ENCODE peak calls at places on chromosomes 3 and 15, in five cellular contexts. One of them, this sample, is unnamed.

GRCh38 chr15:96367436-96368200 is 37.1 kb downstream of the NR2F2 start:
- DNase-seq in CD4-positive, alpha-beta memory T cell: no peak
- DNase-seq in fibroblast of lung: no peak
- DNase-seq in naive B cell: no peak
- DNase-seq in foreskin fibroblast: peak
- DNase-seq in this sample: no peak

GRCh38 chr15:34610388-34610787 is 26.9 kb upstream of the GOLGA8B start:
- DNase-seq in naive B cell: no peak
- DNase-seq in fibroblast of lung: no peak
- DNase-seq in CD4-positive, alpha-beta memory T cell: peak
- DNase-seq in foreskin fibroblast: peak
- DNase-seq in this sample: no peak

GRCh38 chr3:35944915-35945710 is 305.8 kb downstream of the ARPP21 start:
- DNase-seq in naive B cell: no peak
- DNase-seq in CD4-positive, alpha-beta memory T cell: no peak
- DNase-seq in fibroblast of lung: peak
- DNase-seq in foreskin fibroblast: peak
- DNase-seq in this sample: peak

GRCh38 chr15:25783607-25784131 is 79.5 kb downstream of the ATP10A start:
- DNase-seq in CD4-positive, alpha-beta memory T cell: peak
- DNase-seq in foreskin fibroblast: peak
- DNase-seq in fibroblast of lung: no peak
- DNase-seq in naive B cell: no peak
- DNase-seq in this sample: no peak

GRCh38 chr15:80854104-80854503 is 74.9 kb downstream of the CEMIP start:
- DNase-seq in fibroblast of lung: peak
- DNase-seq in CD4-positive, alpha-beta memory T cell: no peak
- DNase-seq in foreskin fibroblast: peak
- DNase-seq in naive B cell: no peak
- DNase-seq in this sample: no peak

GRCh38 chr15:82952156-82953081 is at the start of gene HOMER2:
- DNase-seq in fibroblast of lung: peak
- DNase-seq in foreskin fibroblast: peak
- DNase-seq in naive B cell: peak
- DNase-seq in CD4-positive, alpha-beta memory T cell: no peak
- DNase-seq in this sample: no peak

GRCh38 chr3:133935843-133936825 is 40.5 kb upstream of the RAB6B start:
- DNase-seq in CD4-positive, alpha-beta memory T cell: no peak
- DNase-seq in naive B cell: no peak
- DNase-seq in fibroblast of lung: no peak
- DNase-seq in foreskin fibroblast: no peak
- DNase-seq in this sample: no peak

GRCh38 chr3:135452881-135453280 is 512.6 kb upstream of the PPP2R3A start:
- DNase-seq in CD4-positive, alpha-beta memory T cell: no peak
- DNase-seq in naive B cell: no peak
- DNase-seq in fibroblast of lung: no peak
- DNase-seq in foreskin fibroblast: no peak
- DNase-seq in this sample: no peak

GRCh38 chr3:24305795-24306467 is 188.7 kb downstream of the THRB start:
- DNase-seq in foreskin fibroblast: peak
- DNase-seq in fibroblast of lung: peak
- DNase-seq in CD4-positive, alpha-beta memory T cell: no peak
- DNase-seq in naive B cell: no peak
- DNase-seq in this sample: no peak

GRCh38 chr3:102741105-102741504 is 306.3 kb downstream of the ZPLD1 start:
- DNase-seq in naive B cell: no peak
- DNase-seq in foreskin fibroblast: no peak
- DNase-seq in fibroblast of lung: no peak
- DNase-seq in CD4-positive, alpha-beta memory T cell: no peak
- DNase-seq in this sample: no peak

GRCh38 chr3:79497447-79498111 is 270.2 kb downstream of the ROBO1 start:
- DNase-seq in CD4-positive, alpha-beta memory T cell: no peak
- DNase-seq in foreskin fibroblast: peak
- DNase-seq in fibroblast of lung: no peak
- DNase-seq in naive B cell: no peak
- DNase-seq in this sample: peak

GRCh38 chr15:101613130-101614000 is 38.8 kb downstream of the TM2D3 start:
- DNase-seq in CD4-positive, alpha-beta memory T cell: no peak
- DNase-seq in fibroblast of lung: peak
- DNase-seq in naive B cell: no peak
- DNase-seq in foreskin fibroblast: peak
- DNase-seq in this sample: no peak

GRCh38 chr3:111924283-111924682 is 54.5 kb upstream of the ABHD10 start:
- DNase-seq in naive B cell: no peak
- DNase-seq in fibroblast of lung: no peak
- DNase-seq in foreskin fibroblast: no peak
- DNase-seq in CD4-positive, alpha-beta memory T cell: no peak
- DNase-seq in this sample: no peak

GRCh38 chr3:192215-192929 is 4.2 kb upstream of the CHL1 start:
- DNase-seq in naive B cell: no peak
- DNase-seq in foreskin fibroblast: no peak
- DNase-seq in CD4-positive, alpha-beta memory T cell: no peak
- DNase-seq in fibroblast of lung: no peak
- DNase-seq in this sample: no peak

GRCh38 chr3:178562143-178562868 is 26.1 kb downstream of the KCNMB2 start:
- DNase-seq in CD4-positive, alpha-beta memory T cell: no peak
- DNase-seq in foreskin fibroblast: peak
- DNase-seq in naive B cell: no peak
- DNase-seq in fibroblast of lung: peak
- DNase-seq in this sample: no peak

GRCh38 chr15:70741107-70741511 is 22.2 kb downstream of the UACA start:
- DNase-seq in naive B cell: no peak
- DNase-seq in foreskin fibroblast: peak
- DNase-seq in fibroblast of lung: peak
- DNase-seq in CD4-positive, alpha-beta memory T cell: no peak
- DNase-seq in this sample: no peak

GRCh38 chr3:11150256-11150655 is 4.0 kb upstream of the HRH1 start:
- DNase-seq in naive B cell: no peak
- DNase-seq in foreskin fibroblast: no peak
- DNase-seq in fibroblast of lung: no peak
- DNase-seq in CD4-positive, alpha-beta memory T cell: no peak
- DNase-seq in this sample: no peak

GRCh38 chr3:141323936-141324704 is 44.2 kb upstream of the ZBTB38 start:
- DNase-seq in fibroblast of lung: no peak
- DNase-seq in foreskin fibroblast: no peak
- DNase-seq in naive B cell: no peak
- DNase-seq in CD4-positive, alpha-beta memory T cell: no peak
- DNase-seq in this sample: no peak

GRCh38 chr15:67564590-67565345 is 22.3 kb downstream of the MAP2K5 start:
- DNase-seq in naive B cell: no peak
- DNase-seq in foreskin fibroblast: no peak
- DNase-seq in fibroblast of lung: peak
- DNase-seq in CD4-positive, alpha-beta memory T cell: no peak
- DNase-seq in this sample: no peak

GRCh38 chr3:40414270-40414669 is 27.3 kb downstream of the ENTPD3 start:
- DNase-seq in naive B cell: no peak
- DNase-seq in foreskin fibroblast: no peak
- DNase-seq in fibroblast of lung: no peak
- DNase-seq in CD4-positive, alpha-beta memory T cell: no peak
- DNase-seq in this sample: no peak

GRCh38 chr3:16490062-16490641 is 23.3 kb downstream of the RFTN1 start:
- DNase-seq in fibroblast of lung: no peak
- DNase-seq in naive B cell: no peak
- DNase-seq in CD4-positive, alpha-beta memory T cell: no peak
- DNase-seq in foreskin fibroblast: no peak
- DNase-seq in this sample: no peak

GRCh38 chr3:34248352-34248751 is 449.9 kb downstream of the PDCD6IP start:
- DNase-seq in CD4-positive, alpha-beta memory T cell: no peak
- DNase-seq in fibroblast of lung: no peak
- DNase-seq in naive B cell: no peak
- DNase-seq in foreskin fibroblast: no peak
- DNase-seq in this sample: no peak

GRCh38 chr15:26082069-26082832 is 219.1 kb upstream of the ATP10A start:
- DNase-seq in fibroblast of lung: peak
- DNase-seq in foreskin fibroblast: peak
- DNase-seq in CD4-positive, alpha-beta memory T cell: peak
- DNase-seq in naive B cell: peak
- DNase-seq in this sample: peak

GRCh38 chr15:66483131-66483566 is 14.4 kb downstream of the SNAPC5 start:
- DNase-seq in foreskin fibroblast: peak
- DNase-seq in naive B cell: no peak
- DNase-seq in fibroblast of lung: peak
- DNase-seq in CD4-positive, alpha-beta memory T cell: no peak
- DNase-seq in this sample: peak

GRCh38 chr15:52002351-52002750 is 16.7 kb upstream of the MAPK6 start:
- DNase-seq in naive B cell: no peak
- DNase-seq in foreskin fibroblast: no peak
- DNase-seq in CD4-positive, alpha-beta memory T cell: no peak
- DNase-seq in fibroblast of lung: no peak
- DNase-seq in this sample: no peak

GRCh38 chr15:79160211-79160610 is 69.6 kb upstream of the RASGRF1 start:
- DNase-seq in naive B cell: no peak
- DNase-seq in CD4-positive, alpha-beta memory T cell: no peak
- DNase-seq in foreskin fibroblast: peak
- DNase-seq in fibroblast of lung: no peak
- DNase-seq in this sample: no peak

GRCh38 chr3:42080452-42080872 is 10.7 kb upstream of the TRAK1 start:
- DNase-seq in naive B cell: peak
- DNase-seq in fibroblast of lung: peak
- DNase-seq in CD4-positive, alpha-beta memory T cell: peak
- DNase-seq in foreskin fibroblast: peak
- DNase-seq in this sample: peak

GRCh38 chr15:69074843-69075224 is 60.3 kb downstream of the NOX5 start:
- DNase-seq in CD4-positive, alpha-beta memory T cell: no peak
- DNase-seq in naive B cell: no peak
- DNase-seq in fibroblast of lung: peak
- DNase-seq in foreskin fibroblast: no peak
- DNase-seq in this sample: no peak

GRCh38 chr15:96457852-96458251 is 127.4 kb downstream of the NR2F2 start:
- DNase-seq in CD4-positive, alpha-beta memory T cell: no peak
- DNase-seq in fibroblast of lung: no peak
- DNase-seq in foreskin fibroblast: no peak
- DNase-seq in naive B cell: no peak
- DNase-seq in this sample: no peak

GRCh38 chr3:193816656-193817311 is 223.8 kb downstream of the OPA1 start:
- DNase-seq in fibroblast of lung: peak
- DNase-seq in CD4-positive, alpha-beta memory T cell: no peak
- DNase-seq in naive B cell: no peak
- DNase-seq in foreskin fibroblast: peak
- DNase-seq in this sample: no peak

GRCh38 chr15:90291679-90292356 is 26.3 kb downstream of the NGRN start:
- DNase-seq in CD4-positive, alpha-beta memory T cell: no peak
- DNase-seq in naive B cell: no peak
- DNase-seq in fibroblast of lung: no peak
- DNase-seq in foreskin fibroblast: no peak
- DNase-seq in this sample: peak